ENCODE peak calls at places on chromosome X, in ten cellular contexts. One of them, this sample, is unnamed.

GRCh38 chrX:134803060-134803459 is 144.8 kb upstream of the PLAC1 start:
- DNase-seq in Karpas-422: no peak
- DNase-seq in brain microvascular endothelial cell: no peak
- DNase-seq in breast epithelium: no peak
- DNase-seq in fibroblast of mammary gland: no peak
- DNase-seq in choroid plexus epithelial cell: no peak
- DNase-seq in astrocyte of the spinal cord: no peak
- DNase-seq in PC-3: no peak
- DNase-seq in CD8-positive, alpha-beta T cell: no peak
- DNase-seq in lower lobe of right lung: no peak
- DNase-seq in this sample: no peak

GRCh38 chrX:675896-676295 is 45.3 kb downstream of the SHOX start:
- DNase-seq in Karpas-422: no peak
- DNase-seq in brain microvascular endothelial cell: no peak
- DNase-seq in breast epithelium: no peak
- DNase-seq in fibroblast of mammary gland: no peak
- DNase-seq in choroid plexus epithelial cell: no peak
- DNase-seq in astrocyte of the spinal cord: no peak
- DNase-seq in PC-3: no peak
- DNase-seq in CD8-positive, alpha-beta T cell: no peak
- DNase-seq in lower lobe of right lung: no peak
- DNase-seq in this sample: no peak

GRCh38 chrX:3939967-3940610 is 226.6 kb upstream of the PRKX start:
- DNase-seq in Karpas-422: peak; percentile 74
- DNase-seq in brain microvascular endothelial cell: peak; percentile 3
- DNase-seq in breast epithelium: no peak
- DNase-seq in fibroblast of mammary gland: peak; percentile 24
- DNase-seq in choroid plexus epithelial cell: peak; percentile 30
- DNase-seq in astrocyte of the spinal cord: peak; percentile 26
- DNase-seq in PC-3: peak; percentile 50
- DNase-seq in CD8-positive, alpha-beta T cell: no peak
- DNase-seq in lower lobe of right lung: no peak
- DNase-seq in this sample: peak; percentile 0

GRCh38 chrX:46251755-46252154 is 293.5 kb downstream of the ZNF674 start:
- DNase-seq in Karpas-422: no peak
- DNase-seq in brain microvascular endothelial cell: peak; percentile 37
- DNase-seq in breast epithelium: no peak
- DNase-seq in fibroblast of mammary gland: peak; percentile 87
- DNase-seq in choroid plexus epithelial cell: peak; percentile 9
- DNase-seq in astrocyte of the spinal cord: peak; percentile 42
- DNase-seq in PC-3: peak; percentile 58
- DNase-seq in CD8-positive, alpha-beta T cell: no peak
- DNase-seq in lower lobe of right lung: no peak
- DNase-seq in this sample: no peak

GRCh38 chrX:56248492-56248891 is 16.3 kb downstream of the KLF8 start:
- DNase-seq in Karpas-422: peak; percentile 77
- DNase-seq in brain microvascular endothelial cell: peak; percentile 23
- DNase-seq in breast epithelium: peak; percentile 52
- DNase-seq in fibroblast of mammary gland: peak; percentile 54
- DNase-seq in choroid plexus epithelial cell: peak; percentile 58
- DNase-seq in astrocyte of the spinal cord: peak; percentile 33
- DNase-seq in PC-3: peak; percentile 60
- DNase-seq in CD8-positive, alpha-beta T cell: peak; percentile 28
- DNase-seq in lower lobe of right lung: peak; percentile 47
- DNase-seq in this sample: peak; percentile 47

GRCh38 chrX:16082470-16083085 is 40.8 kb upstream of the GRPR start:
- DNase-seq in Karpas-422: no peak
- DNase-seq in brain microvascular endothelial cell: no peak
- DNase-seq in breast epithelium: no peak
- DNase-seq in fibroblast of mammary gland: no peak
- DNase-seq in choroid plexus epithelial cell: no peak
- DNase-seq in astrocyte of the spinal cord: no peak
- DNase-seq in PC-3: no peak
- DNase-seq in CD8-positive, alpha-beta T cell: no peak
- DNase-seq in lower lobe of right lung: no peak
- DNase-seq in this sample: no peak

GRCh38 chrX:6500717-6501116 is 34.2 kb downstream of the VCX3A start:
- DNase-seq in Karpas-422: no peak
- DNase-seq in brain microvascular endothelial cell: no peak
- DNase-seq in breast epithelium: no peak
- DNase-seq in fibroblast of mammary gland: no peak
- DNase-seq in choroid plexus epithelial cell: no peak
- DNase-seq in astrocyte of the spinal cord: no peak
- DNase-seq in PC-3: no peak
- DNase-seq in CD8-positive, alpha-beta T cell: no peak
- DNase-seq in lower lobe of right lung: no peak
- DNase-seq in this sample: no peak

GRCh38 chrX:13044441-13044840 is at the start of gene FAM9C:
- DNase-seq in Karpas-422: no peak
- DNase-seq in brain microvascular endothelial cell: no peak
- DNase-seq in breast epithelium: no peak
- DNase-seq in fibroblast of mammary gland: no peak
- DNase-seq in choroid plexus epithelial cell: no peak
- DNase-seq in astrocyte of the spinal cord: no peak
- DNase-seq in PC-3: no peak
- DNase-seq in CD8-positive, alpha-beta T cell: no peak
- DNase-seq in lower lobe of right lung: no peak
- DNase-seq in this sample: no peak

GRCh38 chrX:147958316-147958715 is 22.8 kb upstream of the FMR1NB start:
- DNase-seq in Karpas-422: no peak
- DNase-seq in brain microvascular endothelial cell: peak; percentile 9
- DNase-seq in breast epithelium: no peak
- DNase-seq in fibroblast of mammary gland: peak; percentile 68
- DNase-seq in choroid plexus epithelial cell: peak; percentile 31
- DNase-seq in astrocyte of the spinal cord: peak; percentile 27
- DNase-seq in PC-3: peak; percentile 10
- DNase-seq in CD8-positive, alpha-beta T cell: no peak
- DNase-seq in lower lobe of right lung: no peak
- DNase-seq in this sample: no peak

GRCh38 chrX:121755541-121755940 is 708.1 kb downstream of the GLUD2 start:
- DNase-seq in Karpas-422: no peak
- DNase-seq in brain microvascular endothelial cell: no peak
- DNase-seq in breast epithelium: no peak
- DNase-seq in fibroblast of mammary gland: peak; percentile 2
- DNase-seq in choroid plexus epithelial cell: no peak
- DNase-seq in astrocyte of the spinal cord: no peak
- DNase-seq in PC-3: no peak
- DNase-seq in CD8-positive, alpha-beta T cell: no peak
- DNase-seq in lower lobe of right lung: no peak
- DNase-seq in this sample: no peak

GRCh38 chrX:48864210-48864609 is 28.8 kb upstream of the PCSK1N start:
- DNase-seq in Karpas-422: no peak
- DNase-seq in brain microvascular endothelial cell: peak; percentile 72
- DNase-seq in breast epithelium: no peak
- DNase-seq in fibroblast of mammary gland: peak; percentile 36
- DNase-seq in choroid plexus epithelial cell: peak; percentile 83
- DNase-seq in astrocyte of the spinal cord: peak; percentile 40
- DNase-seq in PC-3: peak; percentile 42
- DNase-seq in CD8-positive, alpha-beta T cell: no peak
- DNase-seq in lower lobe of right lung: no peak
- DNase-seq in this sample: no peak

GRCh38 chrX:48516987-48517386 is 4.6 kb upstream of the EBP start:
- DNase-seq in Karpas-422: no peak
- DNase-seq in brain microvascular endothelial cell: no peak
- DNase-seq in breast epithelium: no peak
- DNase-seq in fibroblast of mammary gland: no peak
- DNase-seq in choroid plexus epithelial cell: no peak
- DNase-seq in astrocyte of the spinal cord: no peak
- DNase-seq in PC-3: no peak
- DNase-seq in CD8-positive, alpha-beta T cell: no peak
- DNase-seq in lower lobe of right lung: no peak
- DNase-seq in this sample: no peak

GRCh38 chrX:121179972-121180371 is 132.6 kb downstream of the GLUD2 start:
- DNase-seq in Karpas-422: no peak
- DNase-seq in brain microvascular endothelial cell: no peak
- DNase-seq in breast epithelium: no peak
- DNase-seq in fibroblast of mammary gland: no peak
- DNase-seq in choroid plexus epithelial cell: no peak
- DNase-seq in astrocyte of the spinal cord: no peak
- DNase-seq in PC-3: no peak
- DNase-seq in CD8-positive, alpha-beta T cell: no peak
- DNase-seq in lower lobe of right lung: no peak
- DNase-seq in this sample: no peak

GRCh38 chrX:18996536-18996935 is 12.6 kb upstream of the PHKA2 start:
- DNase-seq in Karpas-422: no peak
- DNase-seq in brain microvascular endothelial cell: no peak
- DNase-seq in breast epithelium: no peak
- DNase-seq in fibroblast of mammary gland: no peak
- DNase-seq in choroid plexus epithelial cell: no peak
- DNase-seq in astrocyte of the spinal cord: no peak
- DNase-seq in PC-3: peak; percentile 22
- DNase-seq in CD8-positive, alpha-beta T cell: no peak
- DNase-seq in lower lobe of right lung: no peak
- DNase-seq in this sample: no peak

GRCh38 chrX:143757887-143758286 is 37.3 kb upstream of the SPANXN2 start:
- DNase-seq in Karpas-422: no peak
- DNase-seq in brain microvascular endothelial cell: no peak
- DNase-seq in breast epithelium: no peak
- DNase-seq in fibroblast of mammary gland: no peak
- DNase-seq in choroid plexus epithelial cell: no peak
- DNase-seq in astrocyte of the spinal cord: no peak
- DNase-seq in PC-3: no peak
- DNase-seq in CD8-positive, alpha-beta T cell: no peak
- DNase-seq in lower lobe of right lung: no peak
- DNase-seq in this sample: no peak

GRCh38 chrX:143757375-143757774 is 36.8 kb upstream of the SPANXN2 start:
- DNase-seq in Karpas-422: no peak
- DNase-seq in brain microvascular endothelial cell: no peak
- DNase-seq in breast epithelium: no peak
- DNase-seq in fibroblast of mammary gland: no peak
- DNase-seq in choroid plexus epithelial cell: no peak
- DNase-seq in astrocyte of the spinal cord: no peak
- DNase-seq in PC-3: no peak
- DNase-seq in CD8-positive, alpha-beta T cell: no peak
- DNase-seq in lower lobe of right lung: no peak
- DNase-seq in this sample: no peak

DNA sequence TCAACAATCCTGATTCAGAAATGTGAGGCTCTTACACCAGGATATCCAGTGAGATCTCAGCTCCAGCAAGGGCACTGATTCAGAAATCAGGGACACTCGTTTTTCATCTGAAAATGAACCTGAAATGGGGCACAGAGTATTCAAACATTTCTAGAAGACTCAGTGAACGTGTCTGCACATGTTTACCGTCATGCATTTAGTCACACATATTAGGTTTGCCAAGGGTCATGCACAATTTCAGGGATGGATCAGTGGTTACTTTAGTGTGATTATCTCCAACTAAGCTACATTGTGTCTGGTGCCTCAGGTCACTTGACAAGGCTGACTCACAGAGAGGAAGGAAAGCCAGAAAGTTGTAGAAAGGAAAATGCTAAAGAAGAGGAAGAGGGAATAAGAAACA is 33.6 kb upstream of the SPANXN2 start:
- DNase-seq in Karpas-422: no peak
- DNase-seq in brain microvascular endothelial cell: no peak
- DNase-seq in breast epithelium: no peak
- DNase-seq in fibroblast of mammary gland: no peak
- DNase-seq in choroid plexus epithelial cell: no peak
- DNase-seq in astrocyte of the spinal cord: no peak
- DNase-seq in PC-3: peak; percentile 47
- DNase-seq in CD8-positive, alpha-beta T cell: no peak
- DNase-seq in lower lobe of right lung: no peak
- DNase-seq in this sample: no peak
- H3K4me3 ChIP-seq in Karpas-422: no peak overlapping the region
- H3K4me3 ChIP-seq in brain microvascular endothelial cell: no peak overlapping the region
- H3K4me3 ChIP-seq in breast epithelium: no peak overlapping the region
- H3K4me3 ChIP-seq in fibroblast of mammary gland: no peak overlapping the region
- H3K4me3 ChIP-seq in choroid plexus epithelial cell: no peak overlapping the region
- H3K4me3 ChIP-seq in astrocyte of the spinal cord: no peak overlapping the region
- H3K4me3 ChIP-seq in PC-3: no peak overlapping the region
- H3K4me3 ChIP-seq in CD8-positive, alpha-beta T cell: no peak overlapping the region
- H3K4me3 ChIP-seq in lower lobe of right lung: no peak overlapping the region
- H3K4me3 ChIP-seq in this sample: no peak overlapping the region

GRCh38 chrX:41121766-41122165 is 36.5 kb downstream of the USP9X start:
- DNase-seq in Karpas-422: no peak
- DNase-seq in brain microvascular endothelial cell: no peak
- DNase-seq in breast epithelium: no peak
- DNase-seq in fibroblast of mammary gland: no peak
- DNase-seq in choroid plexus epithelial cell: no peak
- DNase-seq in astrocyte of the spinal cord: no peak
- DNase-seq in PC-3: no peak
- DNase-seq in CD8-positive, alpha-beta T cell: no peak
- DNase-seq in lower lobe of right lung: no peak
- DNase-seq in this sample: no peak
- H3K4me3 ChIP-seq in Karpas-422: no peak overlapping the region
- H3K4me3 ChIP-seq in brain microvascular endothelial cell: no peak overlapping the region
- H3K4me3 ChIP-seq in breast epithelium: no peak overlapping the region
- H3K4me3 ChIP-seq in fibroblast of mammary gland: no peak overlapping the region
- H3K4me3 ChIP-seq in choroid plexus epithelial cell: no peak overlapping the region
- H3K4me3 ChIP-seq in astrocyte of the spinal cord: no peak overlapping the region
- H3K4me3 ChIP-seq in PC-3: no peak overlapping the region
- H3K4me3 ChIP-seq in CD8-positive, alpha-beta T cell: no peak overlapping the region
- H3K4me3 ChIP-seq in lower lobe of right lung: no peak overlapping the region
- H3K4me3 ChIP-seq in this sample: no peak overlapping the region

DNA sequence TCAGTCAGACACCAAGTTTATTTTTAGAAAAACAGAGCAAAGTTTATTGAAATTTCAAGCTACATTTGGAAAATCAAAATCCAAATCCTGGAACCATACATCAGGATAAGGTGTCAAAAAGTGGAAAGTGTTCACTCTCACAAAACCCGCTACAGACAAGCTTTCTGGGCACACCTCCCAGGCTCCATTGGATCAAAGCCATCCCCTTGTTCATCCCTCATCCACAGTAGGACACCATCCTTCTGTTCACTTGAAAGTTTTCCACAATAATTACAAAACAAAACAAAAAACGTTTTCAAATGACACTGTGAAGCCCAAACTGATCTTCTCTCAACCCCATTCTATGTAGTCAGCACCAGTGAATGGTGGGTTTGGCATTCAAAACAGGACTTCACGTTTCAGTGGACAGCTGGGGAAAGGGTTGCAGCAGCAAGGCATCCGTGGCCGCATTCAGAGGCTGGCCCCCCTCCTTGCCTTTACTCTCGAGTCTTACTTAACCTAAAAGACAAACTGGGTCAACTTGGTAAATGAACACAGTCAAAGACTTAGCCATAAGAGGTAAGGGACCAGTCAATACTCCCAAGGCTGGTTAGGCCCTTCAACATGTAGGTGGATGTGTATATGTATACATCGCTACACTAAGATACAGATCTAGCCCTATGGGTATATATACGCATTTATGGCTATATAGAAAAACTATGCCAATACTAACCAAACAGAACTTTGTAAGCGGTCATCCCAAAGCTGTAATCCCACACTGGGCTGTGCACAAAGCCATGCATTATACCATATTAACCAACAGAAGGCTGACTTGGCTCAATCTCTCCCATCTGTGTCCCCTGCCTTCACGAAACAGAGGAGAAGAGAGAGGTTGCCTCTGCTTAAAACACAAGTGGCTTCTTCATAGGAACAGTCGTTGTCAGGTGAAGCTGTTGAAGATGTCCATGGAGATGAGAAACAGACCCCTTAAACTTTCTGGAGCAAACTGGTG is 62.1 kb downstream of the TSC22D3 start:
- DNase-seq in Karpas-422: peak; percentile 60
- DNase-seq in brain microvascular endothelial cell: no peak
- DNase-seq in breast epithelium: no peak
- DNase-seq in fibroblast of mammary gland: peak; percentile 43
- DNase-seq in choroid plexus epithelial cell: peak; percentile 36
- DNase-seq in astrocyte of the spinal cord: no peak
- DNase-seq in PC-3: no peak
- DNase-seq in CD8-positive, alpha-beta T cell: no peak
- DNase-seq in lower lobe of right lung: no peak
- DNase-seq in this sample: no peak
- H3K4me3 ChIP-seq in Karpas-422: no peak overlapping the region
- H3K4me3 ChIP-seq in brain microvascular endothelial cell: peak overlapping the region; percentile 70
- H3K4me3 ChIP-seq in breast epithelium: peak overlapping the region; percentile 72
- H3K4me3 ChIP-seq in fibroblast of mammary gland: peak overlapping the region; percentile 75
- H3K4me3 ChIP-seq in choroid plexus epithelial cell: peak overlapping the region; percentile 79
- H3K4me3 ChIP-seq in astrocyte of the spinal cord: no peak overlapping the region
- H3K4me3 ChIP-seq in PC-3: no peak overlapping the region
- H3K4me3 ChIP-seq in CD8-positive, alpha-beta T cell: peak overlapping the region; percentile 91
- H3K4me3 ChIP-seq in lower lobe of right lung: peak overlapping the region; percentile 73
- H3K4me3 ChIP-seq in this sample: no peak overlapping the region

GRCh38 chrX:77785400-77785745 is 643 bp downstream of the ATRX start:
- DNase-seq in Karpas-422: no peak
- DNase-seq in brain microvascular endothelial cell: no peak
- DNase-seq in breast epithelium: no peak
- DNase-seq in fibroblast of mammary gland: peak; percentile 17
- DNase-seq in choroid plexus epithelial cell: peak; percentile 23
- DNase-seq in astrocyte of the spinal cord: peak; percentile 18
- DNase-seq in PC-3: peak; percentile 30
- DNase-seq in CD8-positive, alpha-beta T cell: no peak
- DNase-seq in lower lobe of right lung: no peak
- DNase-seq in this sample: no peak
- H3K4me3 ChIP-seq in Karpas-422: peak overlapping the region; percentile 92
- H3K4me3 ChIP-seq in brain microvascular endothelial cell: peak overlapping the region; percentile 74
- H3K4me3 ChIP-seq in breast epithelium: peak overlapping the region; percentile 62
- H3K4me3 ChIP-seq in fibroblast of mammary gland: peak overlapping the region; percentile 70
- H3K4me3 ChIP-seq in choroid plexus epithelial cell: peak overlapping the region; percentile 77
- H3K4me3 ChIP-seq in astrocyte of the spinal cord: peak overlapping the region; percentile 77
- H3K4me3 ChIP-seq in PC-3: peak overlapping the region; percentile 100
- H3K4me3 ChIP-seq in CD8-positive, alpha-beta T cell: peak overlapping the region; percentile 49
- H3K4me3 ChIP-seq in lower lobe of right lung: peak overlapping the region; percentile 66
- H3K4me3 ChIP-seq in this sample: peak overlapping the region; percentile 74